ENCODE peak calls at places on chromosomes 7 and 10, in eight cellular contexts. One of them, this sample, is unnamed.

GRCh38 chr7:107995184-107996071 is 7.5 kb downstream of the LAMB1 start:
- DNase-seq in mesenchymal stem cell: peak; percentile 88
- DNase-seq in neuronal stem cell: peak; percentile 71
- DNase-seq in H9: peak; percentile 65
- DNase-seq in neural progenitor cell: peak; percentile 83
- DNase-seq in adipocyte: peak; percentile 78
- DNase-seq in IMR-90: peak; percentile 85
- DNase-seq in kidney: no peak
- DNase-seq in this sample: no peak

GRCh38 chr10:78754269-78755074 is 314.3 kb upstream of the ZMIZ1 start:
- DNase-seq in neural progenitor cell: peak; percentile 37
- DNase-seq in mesenchymal stem cell: peak; percentile 89
- DNase-seq in neuronal stem cell: no peak
- DNase-seq in kidney: no peak
- DNase-seq in IMR-90: peak; percentile 90
- DNase-seq in H9: no peak
- DNase-seq in adipocyte: peak; percentile 75
- DNase-seq in this sample: no peak

GRCh38 chr10:46299531-46300366 is 13.0 kb downstream of the ANTXRL start:
- DNase-seq in H9: peak; percentile 41
- DNase-seq in neuronal stem cell: no peak
- DNase-seq in IMR-90: no peak
- DNase-seq in adipocyte: no peak
- DNase-seq in kidney: no peak
- DNase-seq in neural progenitor cell: peak; percentile 51
- DNase-seq in mesenchymal stem cell: no peak
- DNase-seq in this sample: no peak

GRCh38 chr10:112429654-112430230 is 17.0 kb downstream of the ZDHHC6 start:
- DNase-seq in adipocyte: no peak
- DNase-seq in neuronal stem cell: no peak
- DNase-seq in neural progenitor cell: no peak
- DNase-seq in H9: no peak
- DNase-seq in IMR-90: no peak
- DNase-seq in mesenchymal stem cell: no peak
- DNase-seq in kidney: peak; percentile 59
- DNase-seq in this sample: no peak

GRCh38 chr7:42247301-42247700 is 10.3 kb upstream of the GLI3 start:
- DNase-seq in mesenchymal stem cell: peak; percentile 77
- DNase-seq in adipocyte: peak; percentile 67
- DNase-seq in H9: no peak
- DNase-seq in IMR-90: peak; percentile 74
- DNase-seq in neural progenitor cell: no peak
- DNase-seq in kidney: no peak
- DNase-seq in neuronal stem cell: no peak
- DNase-seq in this sample: no peak

GRCh38 chr7:139626817-139627216 is 103.3 kb downstream of the CLEC2L start:
- DNase-seq in neural progenitor cell: no peak
- DNase-seq in adipocyte: no peak
- DNase-seq in H9: no peak
- DNase-seq in neuronal stem cell: no peak
- DNase-seq in mesenchymal stem cell: no peak
- DNase-seq in kidney: no peak
- DNase-seq in IMR-90: no peak
- DNase-seq in this sample: no peak

GRCh38 chr7:99309141-99309540 is 16.6 kb upstream of the ARPC1A start:
- DNase-seq in adipocyte: no peak
- DNase-seq in mesenchymal stem cell: no peak
- DNase-seq in neural progenitor cell: no peak
- DNase-seq in H9: no peak
- DNase-seq in IMR-90: no peak
- DNase-seq in neuronal stem cell: no peak
- DNase-seq in kidney: no peak
- DNase-seq in this sample: no peak

GRCh38 chr10:35872666-35873065 is 230.6 kb upstream of the FZD8 start:
- DNase-seq in neural progenitor cell: no peak
- DNase-seq in neuronal stem cell: no peak
- DNase-seq in adipocyte: no peak
- DNase-seq in H9: no peak
- DNase-seq in IMR-90: no peak
- DNase-seq in mesenchymal stem cell: no peak
- DNase-seq in kidney: no peak
- DNase-seq in this sample: no peak

GRCh38 chr7:136883046-136883445 is 14.6 kb downstream of the CHRM2 start:
- DNase-seq in H9: no peak
- DNase-seq in adipocyte: no peak
- DNase-seq in neural progenitor cell: no peak
- DNase-seq in mesenchymal stem cell: peak; percentile 45
- DNase-seq in kidney: no peak
- DNase-seq in neuronal stem cell: no peak
- DNase-seq in IMR-90: peak; percentile 52
- DNase-seq in this sample: no peak

GRCh38 chr10:35011771-35012191 is 78.4 kb downstream of the CUL2 start:
- DNase-seq in IMR-90: peak; percentile 74
- DNase-seq in H9: no peak
- DNase-seq in neuronal stem cell: no peak
- DNase-seq in kidney: no peak
- DNase-seq in neural progenitor cell: no peak
- DNase-seq in adipocyte: no peak
- DNase-seq in mesenchymal stem cell: no peak
- DNase-seq in this sample: no peak

GRCh38 chr10:80496555-80497172 is 41.0 kb upstream of the SH2D4B start:
- DNase-seq in adipocyte: no peak
- DNase-seq in neuronal stem cell: no peak
- DNase-seq in kidney: no peak
- DNase-seq in mesenchymal stem cell: no peak
- DNase-seq in IMR-90: no peak
- DNase-seq in neural progenitor cell: no peak
- DNase-seq in H9: no peak
- DNase-seq in this sample: no peak
- H3K4me1 ChIP-seq in adipocyte: peaks cover 94% of the 10 kb centered on the region
- H3K4me1 ChIP-seq in neuronal stem cell: peaks cover 29% of the 10 kb centered on the region
- H3K4me1 ChIP-seq in kidney: peaks cover 58% of the 10 kb centered on the region
- H3K4me1 ChIP-seq in mesenchymal stem cell: peaks cover 45% of the 10 kb centered on the region
- H3K4me1 ChIP-seq in IMR-90: peaks cover 30% of the 10 kb centered on the region
- H3K4me1 ChIP-seq in neural progenitor cell: peaks cover 26% of the 10 kb centered on the region
- H3K4me1 ChIP-seq in H9: no peaks in the 10 kb centered on the region
- H3K4me1 ChIP-seq in this sample: peaks cover 35% of the 10 kb centered on the region

DNA sequence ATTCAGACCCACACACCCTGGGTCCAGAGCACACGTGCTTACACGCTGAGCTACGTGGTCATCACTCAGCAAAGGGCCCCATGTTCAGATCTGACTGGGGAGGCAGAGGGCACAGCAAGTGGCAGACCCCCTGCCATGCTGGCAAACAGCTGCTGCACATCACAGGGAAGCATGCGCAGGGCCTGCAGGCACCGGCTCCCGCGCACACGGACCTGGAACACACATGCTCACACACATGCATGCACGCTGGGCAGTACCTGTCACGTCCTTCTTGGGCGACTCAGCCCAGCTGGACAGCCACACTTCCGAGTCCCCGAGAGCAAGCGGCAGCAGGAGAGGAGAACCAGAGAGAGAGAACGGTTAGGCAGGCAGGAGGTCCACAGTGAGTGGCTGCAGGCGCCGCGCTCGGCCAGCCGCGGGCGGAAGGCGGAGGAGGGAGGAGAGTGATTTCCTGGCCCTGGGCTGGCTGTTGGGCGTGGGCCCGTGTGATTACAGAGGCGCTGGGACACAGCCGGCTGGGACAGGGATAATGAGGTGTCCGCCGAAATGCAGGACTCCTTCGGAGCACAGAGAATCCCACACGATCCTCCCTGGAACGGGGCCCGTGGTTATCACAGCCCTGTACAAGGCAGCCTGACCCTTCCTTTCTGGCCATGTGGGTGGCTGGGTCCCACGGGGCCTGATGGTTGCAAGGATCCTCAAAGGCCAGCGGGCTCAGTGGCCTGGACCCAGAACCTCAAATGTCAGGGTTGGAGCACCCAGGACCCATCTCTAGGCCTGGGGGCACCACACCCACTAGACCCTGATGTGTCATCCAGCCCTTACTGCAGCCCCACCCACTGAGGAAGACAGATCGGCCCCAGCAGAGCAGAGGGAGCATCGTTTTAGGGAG is 175.1 kb downstream of the NEURL1 start:
- DNase-seq in H9: no peak
- DNase-seq in neuronal stem cell: no peak
- DNase-seq in mesenchymal stem cell: no peak
- DNase-seq in kidney: peak; percentile 93
- DNase-seq in adipocyte: peak; percentile 73
- DNase-seq in neural progenitor cell: peak; percentile 45
- DNase-seq in IMR-90: peak; percentile 55
- DNase-seq in this sample: peak; percentile 52
- H3K9ac ChIP-seq in H9: no peak overlapping the region
- H3K9ac ChIP-seq in neuronal stem cell: peak overlapping the region; percentile 85
- H3K9ac ChIP-seq in mesenchymal stem cell: peak overlapping the region; percentile 59
- H3K9ac ChIP-seq in kidney: no peak overlapping the region
- H3K9ac ChIP-seq in adipocyte: peak overlapping the region; percentile 93
- H3K9ac ChIP-seq in neural progenitor cell: no peak overlapping the region
- H3K9ac ChIP-seq in IMR-90: peak overlapping the region; percentile 71
- H3K9ac ChIP-seq in this sample: peak overlapping the region; percentile 1

GRCh38 chr10:71981868-71982230 is 17.7 kb downstream of the CHST3 start:
- DNase-seq in neuronal stem cell: no peak
- DNase-seq in IMR-90: no peak
- DNase-seq in mesenchymal stem cell: no peak
- DNase-seq in neural progenitor cell: no peak
- DNase-seq in adipocyte: no peak
- DNase-seq in kidney: no peak
- DNase-seq in H9: no peak
- DNase-seq in this sample: no peak

GRCh38 chr10:71982269-71983178 is 18.3 kb downstream of the CHST3 start:
- DNase-seq in neural progenitor cell: no peak
- DNase-seq in H9: no peak
- DNase-seq in mesenchymal stem cell: no peak
- DNase-seq in neuronal stem cell: no peak
- DNase-seq in IMR-90: no peak
- DNase-seq in adipocyte: no peak
- DNase-seq in kidney: no peak
- DNase-seq in this sample: no peak

GRCh38 chr10:71985542-71986250 is 21.5 kb downstream of the CHST3 start:
- DNase-seq in neuronal stem cell: no peak
- DNase-seq in H9: no peak
- DNase-seq in kidney: peak; percentile 40
- DNase-seq in IMR-90: peak; percentile 69
- DNase-seq in adipocyte: peak; percentile 91
- DNase-seq in neural progenitor cell: no peak
- DNase-seq in mesenchymal stem cell: peak; percentile 76
- DNase-seq in this sample: no peak

GRCh38 chr10:71984798-71985388 is 20.7 kb downstream of the CHST3 start:
- DNase-seq in neuronal stem cell: no peak
- DNase-seq in kidney: peak; percentile 71
- DNase-seq in IMR-90: no peak
- DNase-seq in H9: no peak
- DNase-seq in adipocyte: no peak
- DNase-seq in mesenchymal stem cell: no peak
- DNase-seq in neural progenitor cell: no peak
- DNase-seq in this sample: no peak

DNA sequence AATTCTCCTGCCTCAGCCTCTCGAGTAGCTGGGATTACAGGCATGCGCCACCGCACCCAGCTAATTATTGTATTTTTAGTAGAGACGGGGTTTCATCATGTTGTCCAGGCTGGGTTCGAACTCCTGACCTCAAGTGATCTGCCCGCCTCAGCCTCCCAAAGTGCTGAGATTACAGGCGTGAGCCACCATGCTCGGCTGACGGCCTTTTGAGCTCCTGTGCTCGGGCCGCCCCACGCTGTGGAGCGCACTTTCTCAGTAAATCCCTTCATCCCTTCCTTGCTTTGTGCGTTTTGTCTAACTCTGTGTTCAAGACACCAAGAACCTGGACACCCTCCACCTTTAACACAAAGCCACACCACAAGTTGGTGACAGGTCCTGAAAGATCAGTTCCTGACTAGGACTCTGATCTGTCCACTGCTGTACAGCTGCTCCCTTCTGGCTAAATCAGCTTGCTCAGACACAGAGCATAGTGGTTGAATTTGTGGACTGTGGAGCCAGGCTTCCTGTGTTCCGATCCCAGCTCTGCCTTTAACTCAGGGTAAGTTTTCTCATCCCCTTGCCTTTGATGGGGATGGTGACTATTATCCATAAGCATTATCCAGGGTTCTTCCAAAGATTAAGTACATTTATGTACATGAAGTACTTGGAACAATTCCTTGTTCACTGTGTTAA is 20.1 kb downstream of the CHST3 start:
- DNase-seq in H9: no peak
- DNase-seq in kidney: no peak
- DNase-seq in mesenchymal stem cell: no peak
- DNase-seq in neuronal stem cell: no peak
- DNase-seq in neural progenitor cell: no peak
- DNase-seq in IMR-90: no peak
- DNase-seq in adipocyte: no peak
- DNase-seq in this sample: no peak
- H3K4me1 ChIP-seq in H9: peaks cover 2% of the 10 kb centered on the region
- H3K4me1 ChIP-seq in kidney: peaks cover 30% of the 10 kb centered on the region
- H3K4me1 ChIP-seq in mesenchymal stem cell: peaks cover 24% of the 10 kb centered on the region
- H3K4me1 ChIP-seq in neuronal stem cell: peaks cover 23% of the 10 kb centered on the region
- H3K4me1 ChIP-seq in neural progenitor cell: peaks cover 25% of the 10 kb centered on the region
- H3K4me1 ChIP-seq in IMR-90: peaks cover 41% of the 10 kb centered on the region
- H3K4me1 ChIP-seq in adipocyte: peaks cover 90% of the 10 kb centered on the region
- H3K4me1 ChIP-seq in this sample: no peaks in the 10 kb centered on the region

GRCh38 chr10:29797616-29798015 is 162.8 kb upstream of the SVIL start:
- DNase-seq in H9: no peak
- DNase-seq in kidney: no peak
- DNase-seq in IMR-90: no peak
- DNase-seq in adipocyte: no peak
- DNase-seq in neuronal stem cell: no peak
- DNase-seq in mesenchymal stem cell: no peak
- DNase-seq in neural progenitor cell: no peak
- DNase-seq in this sample: no peak

GRCh38 chr10:29791773-29792172 is 157.0 kb upstream of the SVIL start:
- DNase-seq in IMR-90: no peak
- DNase-seq in neural progenitor cell: no peak
- DNase-seq in adipocyte: no peak
- DNase-seq in mesenchymal stem cell: no peak
- DNase-seq in kidney: no peak
- DNase-seq in neuronal stem cell: no peak
- DNase-seq in H9: no peak
- DNase-seq in this sample: no peak

GRCh38 chr10:29794776-29795635 is 160.2 kb upstream of the SVIL start:
- DNase-seq in neural progenitor cell: no peak
- DNase-seq in IMR-90: peak; percentile 31
- DNase-seq in kidney: no peak
- DNase-seq in adipocyte: peak; percentile 54
- DNase-seq in neuronal stem cell: no peak
- DNase-seq in H9: no peak
- DNase-seq in mesenchymal stem cell: no peak
- DNase-seq in this sample: no peak

GRCh38 chr10:29798876-29799690 is 164.3 kb upstream of the SVIL start:
- DNase-seq in IMR-90: no peak
- DNase-seq in neural progenitor cell: no peak
- DNase-seq in kidney: no peak
- DNase-seq in adipocyte: peak; percentile 62
- DNase-seq in mesenchymal stem cell: no peak
- DNase-seq in H9: no peak
- DNase-seq in neuronal stem cell: no peak
- DNase-seq in this sample: no peak

DNA sequence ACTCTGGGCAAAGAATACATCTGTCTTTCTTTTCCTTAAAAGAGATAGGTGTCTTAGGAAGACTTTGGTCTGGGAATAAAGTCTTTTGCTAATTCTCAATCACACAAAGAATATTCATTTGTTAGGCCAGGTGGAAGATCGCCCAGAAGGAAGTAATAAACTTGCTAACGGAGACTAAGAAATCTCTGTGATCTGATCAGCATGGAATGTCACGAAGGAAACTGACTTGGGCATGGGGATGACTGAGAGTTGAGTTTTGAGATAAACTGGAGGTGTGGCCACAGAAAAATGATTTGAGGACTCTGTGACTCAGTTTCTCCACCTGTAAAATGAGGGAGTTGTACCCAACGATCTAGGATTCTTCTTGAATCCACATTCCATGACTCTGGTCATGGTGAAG is 161.1 kb upstream of the SVIL start:
- DNase-seq in neural progenitor cell: no peak
- DNase-seq in mesenchymal stem cell: no peak
- DNase-seq in H9: no peak
- DNase-seq in neuronal stem cell: no peak
- DNase-seq in kidney: no peak
- DNase-seq in IMR-90: peak; percentile 34
- DNase-seq in adipocyte: peak; percentile 27
- DNase-seq in this sample: no peak
- H3K9ac ChIP-seq in neural progenitor cell: no peak overlapping the region
- H3K9ac ChIP-seq in mesenchymal stem cell: no peak overlapping the region
- H3K9ac ChIP-seq in H9: no peak overlapping the region
- H3K9ac ChIP-seq in neuronal stem cell: no peak overlapping the region
- H3K9ac ChIP-seq in kidney: no peak overlapping the region
- H3K9ac ChIP-seq in IMR-90: no peak overlapping the region
- H3K9ac ChIP-seq in adipocyte: no peak overlapping the region
- H3K9ac ChIP-seq in this sample: no peak overlapping the region